ENCODE peak calls at places on chromosomes 13 and 19, in nine cellular contexts. M is EH, J is astrocyte, D is brain pericyte, S is HT1080, G is NCI-H82, I is NCI-H69, R is NCI-H1436, W is neural crest cell. C is an unnamed sample.

GRCh38 chr13:24672141-24673132 is 7.8 kb upstream of the ATP12A start:
- DNase-seq in R (no peak), M (no peak), J (no peak), D (no peak), G (peak), I (no peak), S (no peak), W (no peak), C (no peak)

GRCh38 chr13:82678052-82678451 is 1204.2 kb downstream of the SLITRK1 start:
- DNase-seq in G (no peak), M (no peak), W (no peak), D (no peak), I (no peak), S (no peak), J (no peak), R (no peak), C (no peak)

GRCh38 chr19:49282184-49282583 is 42.8 kb downstream of the SLC6A16 start:
- DNase-seq in R (no peak), I (no peak), W (no peak), D (no peak), J (no peak), S (no peak), M (no peak), G (peak), C (no peak)

GRCh38 chr19:7871280-7871529 is 3.0 kb downstream of the PRR36 start:
- DNase-seq in S (no peak), M (no peak), R (no peak), D (no peak), G (no peak), I (no peak), J (no peak), W (no peak), C (no peak)

GRCh38 chr13:108850706-108851105 is 221.3 kb downstream of the MYO16 start:
- DNase-seq in M (no peak), I (no peak), R (no peak), W (no peak), G (no peak), S (no peak), J (no peak), D (no peak), C (no peak)

GRCh38 chr13:31115616-31116015 is 46.1 kb downstream of the HSPH1 start:
- DNase-seq in R (no peak), G (no peak), S (no peak), D (no peak), J (no peak), I (peak), M (no peak), W (no peak), C (no peak)

GRCh38 chr13:77028202-77028601 is 1.2 kb upstream of the FBXL3 start:
- DNase-seq in I (peak), R (no peak), M (peak), D (no peak), S (peak), J (no peak), G (peak), W (no peak), C (no peak)

GRCh38 chr13:90272356-90272755 is 1075.1 kb upstream of the MIR17HG start:
- DNase-seq in J (peak), M (peak), G (no peak), D (no peak), R (no peak), W (no peak), I (no peak), S (peak), C (no peak)

GRCh38 chr13:97018029-97018819 is 23.9 kb upstream of the OXGR1 start:
- DNase-seq in R (peak), M (peak), D (peak), J (peak), I (peak), S (peak), G (peak), W (peak), C (peak)

GRCh38 chr19:1063030-1063908 is 3.7 kb upstream of the ARHGAP45 start:
- DNase-seq in W (no peak), M (no peak), S (no peak), R (peak), D (no peak), J (no peak), G (no peak), I (no peak), C (no peak)

GRCh38 chr19:34985249-34986022 is 14.7 kb upstream of the GRAMD1A start:
- DNase-seq in J (peak), S (no peak), W (no peak), M (peak), G (peak), I (peak), R (no peak), D (no peak), C (no peak)

GRCh38 chr13:30601836-30602235 is 15.9 kb upstream of the USPL1 start:
- DNase-seq in M (no peak), J (no peak), W (no peak), D (no peak), R (no peak), I (no peak), G (no peak), S (no peak), C (no peak)

GRCh38 chr13:56247692-56248091 is 893.0 kb upstream of the PRR20A start:
- DNase-seq in R (no peak), I (no peak), D (no peak), J (no peak), S (no peak), M (no peak), W (no peak), G (no peak), C (no peak)

GRCh38 chr13:106433066-106433465 is 102.4 kb downstream of the EFNB2 start:
- DNase-seq in R (no peak), G (no peak), J (no peak), S (no peak), W (no peak), I (no peak), D (no peak), M (peak), C (no peak)

GRCh38 chr13:41802684-41803554 is 158.0 kb downstream of the VWA8 start:
- DNase-seq in G (no peak), I (no peak), J (peak), S (peak), M (peak), D (no peak), W (no peak), R (no peak), C (peak)

GRCh38 chr19:8257052-8257443 is 47.9 kb downstream of the CERS4 start:
- DNase-seq in W (no peak), J (no peak), S (no peak), R (no peak), I (no peak), M (peak), D (no peak), G (peak), C (no peak)

GRCh38 chr13:47100214-47100853 is 203.5 kb upstream of the HTR2A start:
- DNase-seq in D (no peak), M (no peak), J (no peak), S (no peak), I (no peak), R (no peak), G (peak), W (no peak), C (peak)

GRCh38 chr13:78100481-78100880 is 181.8 kb upstream of the EDNRB start:
- DNase-seq in S (no peak), G (peak), R (no peak), J (no peak), W (no peak), D (no peak), I (no peak), M (peak), C (no peak)

GRCh38 chr19:38669532-38669931 is 22.1 kb downstream of the ACTN4 start:
- DNase-seq in D (no peak), S (no peak), J (no peak), W (no peak), M (no peak), I (no peak), G (no peak), R (no peak), C (no peak)

GRCh38 chr19:16366433-16367268 is 42.0 kb downstream of the KLF2 start:
- DNase-seq in I (no peak), M (no peak), W (no peak), S (no peak), G (no peak), J (no peak), R (no peak), D (no peak), C (no peak)

GRCh38 chr19:17471410-17472125 is 1.2 kb downstream of the SLC27A1 start:
- DNase-seq in J (no peak), G (peak), D (no peak), I (peak), W (no peak), S (no peak), R (no peak), M (no peak), C (no peak)

GRCh38 chr19:36209372-36209771 is 5.1 kb downstream of the ZNF565 start:
- DNase-seq in S (no peak), G (no peak), W (no peak), I (no peak), J (no peak), R (no peak), M (no peak), D (no peak), C (no peak)

C was measured in AG04450.